ENCODE peak calls at places on chromosomes 5 and 9, in ten cellular contexts. O, I, X, D, F, U, J, B, M and C are unnamed samples.

GRCh38 chr5:160473736-160474483 is 52.3 kb downstream of the PTTG1 start:
- DNase-seq in X (no peak), U (no peak), B (no peak), J (no peak), F (no peak), O (no peak), D (no peak), I (no peak), M (no peak), C (no peak)

GRCh38 chr5:180860273-180860886 is 696 bp downstream of the ZFP62 start:
- DNase-seq in F (peak; percentile 47), J (no peak), U (peak; percentile 68), I (no peak), D (no peak), X (no peak), O (peak; percentile 52), M (peak; percentile 33), B (peak; percentile 80), C (peak; percentile 53)

GRCh38 chr9:80066931-80067330 is 495.2 kb downstream of the TLE4 start:
- DNase-seq in D (no peak), J (no peak), F (no peak), O (no peak), U (no peak), X (no peak), M (no peak), B (no peak), I (no peak), C (no peak)

GRCh38 chr5:150567031-150567680 is 59.2 kb downstream of the NDST1 start:
- DNase-seq in F (no peak), I (no peak), D (no peak), J (no peak), X (no peak), O (no peak), B (no peak), U (peak; percentile 54), M (no peak), C (no peak)

GRCh38 chr5:149921597-149921996 is 23.0 kb downstream of the PDE6A start:
- DNase-seq in I (no peak), D (no peak), X (no peak), F (no peak), J (no peak), U (no peak), O (no peak), M (no peak), B (no peak), C (no peak)

GRCh38 chr5:1884638-1885475 is 2.1 kb upstream of the IRX4 start:
- DNase-seq in X (no peak), M (no peak), O (no peak), B (no peak), U (no peak), F (no peak), D (no peak), I (no peak), J (no peak), C (peak; percentile 19)

GRCh38 chr9:131382850-131383729 is 10.8 kb upstream of the PRRC2B start:
- DNase-seq in M (peak; percentile 71), D (no peak), F (no peak), O (peak; percentile 76), J (no peak), B (peak; percentile 92), U (peak; percentile 57), I (no peak), X (no peak), C (no peak)

GRCh38 chr9:35771079-35771441 is 17.0 kb upstream of the MSMP start:
- DNase-seq in M (no peak), D (no peak), U (no peak), F (no peak), X (no peak), J (no peak), O (peak; percentile 85), I (no peak), B (no peak), C (no peak)

GRCh38 chr5:140608730-140609520 is 24.1 kb downstream of the CD14 start:
- DNase-seq in O (no peak), M (no peak), U (no peak), B (no peak), I (no peak), X (no peak), D (no peak), J (no peak), F (no peak), C (peak; percentile 70)

GRCh38 chr9:136170291-136170901 is 34.5 kb downstream of the LHX3 start:
- DNase-seq in U (peak; percentile 43), D (peak; percentile 77), B (peak; percentile 85), I (no peak), M (peak; percentile 74), J (peak; percentile 26), O (no peak), F (peak; percentile 19), X (no peak), C (no peak)

GRCh38 chr9:38182321-38182720 is 113.3 kb upstream of the SHB start:
- DNase-seq in I (no peak), X (no peak), M (no peak), O (peak; percentile 51), B (peak; percentile 75), D (no peak), J (no peak), F (no peak), U (no peak), C (no peak)

GRCh38 chr9:107675476-107676264 is 186.1 kb upstream of the KLF4 start:
- DNase-seq in U (no peak), F (no peak), X (no peak), M (no peak), D (no peak), J (no peak), B (no peak), O (no peak), I (no peak), C (no peak)

GRCh38 chr9:78312125-78312524 is 15.2 kb downstream of the PSAT1 start:
- DNase-seq in U (no peak), D (no peak), I (no peak), B (no peak), F (no peak), O (no peak), M (no peak), J (no peak), X (no peak), C (no peak)

GRCh38 chr5:34669931-34670516 is 13.9 kb downstream of the RAI14 start:
- DNase-seq in U (no peak), O (no peak), B (no peak), D (no peak), F (no peak), J (no peak), M (no peak), I (no peak), X (no peak), C (no peak)

GRCh38 chr5:72624641-72625236 is 117.5 kb upstream of the ZNF366 start:
- DNase-seq in O (no peak), D (no peak), U (no peak), X (peak; percentile 71), M (no peak), I (no peak), J (no peak), B (no peak), F (no peak), C (no peak)

GRCh38 chr5:39352931-39353330 is 11.4 kb downstream of the C9 start:
- DNase-seq in X (no peak), B (no peak), F (no peak), M (no peak), U (no peak), J (no peak), D (no peak), I (no peak), O (no peak), C (no peak)

GRCh38 chr5:59838067-59838466 is 55.5 kb downstream of the PDE4D start:
- DNase-seq in D (no peak), O (no peak), I (no peak), F (no peak), M (no peak), J (no peak), B (no peak), X (no peak), U (no peak), C (no peak)

GRCh38 chr9:100064872-100065581 is 33.8 kb downstream of the ERP44 start:
- DNase-seq in B (no peak), M (no peak), F (no peak), D (no peak), I (no peak), X (no peak), J (no peak), U (no peak), O (no peak), C (no peak)